ENCODE peak calls at places on chromosomes 2 and 18, in five cellular contexts. F is HS-5, N is IMR-90, P is AG04450, S is H9. R is an unnamed sample.

GRCh38 chr2:153156743-153157142 is 321.8 kb downstream of the RPRM start:
- DNase-seq in P (no peak), S (no peak), F (no peak), N (no peak), R (no peak)

GRCh38 chr2:132424526-132425121 is 8.0 kb downstream of the GPR39 start:
- DNase-seq in P (no peak), N (peak; percentile 72), S (no peak), F (no peak), R (no peak)

GRCh38 chr18:55861266-55861665 is 273.3 kb upstream of the TCF4 start:
- DNase-seq in N (peak; percentile 60), S (peak; percentile 48), P (no peak), F (no peak), R (peak; percentile 26)

GRCh38 chr2:108607706-108608301 is 73.5 kb downstream of the LIMS1 start:
- DNase-seq in P (no peak), S (no peak), N (peak; percentile 59), F (no peak), R (no peak)

GRCh38 chr2:174007010-174007409 is 41.8 kb upstream of the SP3 start:
- DNase-seq in N (no peak), P (no peak), F (no peak), S (no peak), R (no peak)

GRCh38 chr2:47300609-47301276 is 102.2 kb upstream of the MSH2 start:
- DNase-seq in P (no peak), S (no peak), N (no peak), F (no peak), R (no peak)

GRCh38 chr2:70988726-70989648 is 5.7 kb downstream of the TEX261 start:
- DNase-seq in P (no peak), N (no peak), F (no peak), S (no peak), R (no peak)

GRCh38 chr2:138579556-138579955 is 78.0 kb downstream of the SPOPL start:
- DNase-seq in F (no peak), P (no peak), S (no peak), N (no peak), R (no peak)

GRCh38 chr2:44016282-44016681 is 20.5 kb upstream of the LRPPRC start:
- DNase-seq in P (peak; percentile 3), F (no peak), N (peak; percentile 61), S (peak; percentile 71), R (peak; percentile 77)

GRCh38 chr2:23385351-23385747 is 370 bp downstream of the KLHL29 start:
- DNase-seq in P (no peak), N (peak; percentile 36), S (no peak), F (no peak), R (peak; percentile 74)

R was measured in iPS-NIHi11.